ENCODE peak calls at places on chromosomes 5 and 9, in ten cellular contexts. One of them, this sample, is unnamed.

GRCh38 chr5:31963358-31963757 is 210.8 kb downstream of the GOLPH3 start:
- DNase-seq in ELR: no peak
- DNase-seq in AG08396: no peak
- DNase-seq in tibial artery: no peak
- DNase-seq in activated CD4-positive, CD25-positive, alpha-beta regulatory T cell: no peak
- DNase-seq in stimulated activated CD4-positive, alpha-beta T cell treated with anti-CD3 and anti-CD28 coated beads, Interleukin-4, amount 100 ng/mL, for 4 hours: no peak
- DNase-seq in stimulated activated CD8-positive, alpha-beta memory T cell treated with anti-CD3 and anti-CD28 coated beads, Interleukin-2, amount 100 ng/mL, for 48 hours: no peak
- DNase-seq in GM12865: no peak
- DNase-seq in cardiac muscle cell: no peak
- DNase-seq in epithelial cell of proximal tubule: no peak
- DNase-seq in this sample: no peak

GRCh38 chr9:114311571-114312512 is 11.1 kb upstream of the ORM1 start:
- DNase-seq in ELR: no peak
- DNase-seq in AG08396: no peak
- DNase-seq in tibial artery: peak; percentile 32
- DNase-seq in activated CD4-positive, CD25-positive, alpha-beta regulatory T cell: no peak
- DNase-seq in stimulated activated CD4-positive, alpha-beta T cell treated with anti-CD3 and anti-CD28 coated beads, Interleukin-4, amount 100 ng/mL, for 4 hours: no peak
- DNase-seq in stimulated activated CD8-positive, alpha-beta memory T cell treated with anti-CD3 and anti-CD28 coated beads, Interleukin-2, amount 100 ng/mL, for 48 hours: no peak
- DNase-seq in GM12865: no peak
- DNase-seq in cardiac muscle cell: no peak
- DNase-seq in epithelial cell of proximal tubule: no peak
- DNase-seq in this sample: no peak

GRCh38 chr9:81146684-81147337 is 542.5 kb downstream of the TLE1 start:
- DNase-seq in ELR: peak; percentile 80
- DNase-seq in AG08396: peak; percentile 29
- DNase-seq in tibial artery: no peak
- DNase-seq in activated CD4-positive, CD25-positive, alpha-beta regulatory T cell: no peak
- DNase-seq in stimulated activated CD4-positive, alpha-beta T cell treated with anti-CD3 and anti-CD28 coated beads, Interleukin-4, amount 100 ng/mL, for 4 hours: no peak
- DNase-seq in stimulated activated CD8-positive, alpha-beta memory T cell treated with anti-CD3 and anti-CD28 coated beads, Interleukin-2, amount 100 ng/mL, for 48 hours: no peak
- DNase-seq in GM12865: no peak
- DNase-seq in cardiac muscle cell: no peak
- DNase-seq in epithelial cell of proximal tubule: peak; percentile 39
- DNase-seq in this sample: no peak

GRCh38 chr5:178993236-178993765 is 1.8 kb downstream of the GRM6 start:
- DNase-seq in ELR: no peak
- DNase-seq in AG08396: no peak
- DNase-seq in tibial artery: no peak
- DNase-seq in activated CD4-positive, CD25-positive, alpha-beta regulatory T cell: no peak
- DNase-seq in stimulated activated CD4-positive, alpha-beta T cell treated with anti-CD3 and anti-CD28 coated beads, Interleukin-4, amount 100 ng/mL, for 4 hours: no peak
- DNase-seq in stimulated activated CD8-positive, alpha-beta memory T cell treated with anti-CD3 and anti-CD28 coated beads, Interleukin-2, amount 100 ng/mL, for 48 hours: no peak
- DNase-seq in GM12865: no peak
- DNase-seq in cardiac muscle cell: no peak
- DNase-seq in epithelial cell of proximal tubule: no peak
- DNase-seq in this sample: no peak

GRCh38 chr5:172602712-172603289 is 38.3 kb upstream of the NEURL1B start:
- DNase-seq in ELR: no peak
- DNase-seq in AG08396: peak; percentile 32
- DNase-seq in tibial artery: peak; percentile 65
- DNase-seq in activated CD4-positive, CD25-positive, alpha-beta regulatory T cell: no peak
- DNase-seq in stimulated activated CD4-positive, alpha-beta T cell treated with anti-CD3 and anti-CD28 coated beads, Interleukin-4, amount 100 ng/mL, for 4 hours: no peak
- DNase-seq in stimulated activated CD8-positive, alpha-beta memory T cell treated with anti-CD3 and anti-CD28 coated beads, Interleukin-2, amount 100 ng/mL, for 48 hours: no peak
- DNase-seq in GM12865: no peak
- DNase-seq in cardiac muscle cell: no peak
- DNase-seq in epithelial cell of proximal tubule: no peak
- DNase-seq in this sample: no peak

GRCh38 chr5:132653716-132654115 is 4.3 kb upstream of the IL13 start:
- DNase-seq in ELR: no peak
- DNase-seq in AG08396: no peak
- DNase-seq in tibial artery: no peak
- DNase-seq in activated CD4-positive, CD25-positive, alpha-beta regulatory T cell: no peak
- DNase-seq in stimulated activated CD4-positive, alpha-beta T cell treated with anti-CD3 and anti-CD28 coated beads, Interleukin-4, amount 100 ng/mL, for 4 hours: no peak
- DNase-seq in stimulated activated CD8-positive, alpha-beta memory T cell treated with anti-CD3 and anti-CD28 coated beads, Interleukin-2, amount 100 ng/mL, for 48 hours: no peak
- DNase-seq in GM12865: no peak
- DNase-seq in cardiac muscle cell: no peak
- DNase-seq in epithelial cell of proximal tubule: no peak
- DNase-seq in this sample: no peak

GRCh38 chr5:53969331-53969730 is 341.0 kb downstream of the ARL15 start:
- DNase-seq in ELR: no peak
- DNase-seq in AG08396: no peak
- DNase-seq in tibial artery: no peak
- DNase-seq in activated CD4-positive, CD25-positive, alpha-beta regulatory T cell: no peak
- DNase-seq in stimulated activated CD4-positive, alpha-beta T cell treated with anti-CD3 and anti-CD28 coated beads, Interleukin-4, amount 100 ng/mL, for 4 hours: no peak
- DNase-seq in stimulated activated CD8-positive, alpha-beta memory T cell treated with anti-CD3 and anti-CD28 coated beads, Interleukin-2, amount 100 ng/mL, for 48 hours: no peak
- DNase-seq in GM12865: no peak
- DNase-seq in cardiac muscle cell: no peak
- DNase-seq in epithelial cell of proximal tubule: no peak
- DNase-seq in this sample: no peak

GRCh38 chr5:34859253-34859652 is 20.3 kb downstream of the TTC23L start:
- DNase-seq in ELR: no peak
- DNase-seq in AG08396: no peak
- DNase-seq in tibial artery: no peak
- DNase-seq in activated CD4-positive, CD25-positive, alpha-beta regulatory T cell: no peak
- DNase-seq in stimulated activated CD4-positive, alpha-beta T cell treated with anti-CD3 and anti-CD28 coated beads, Interleukin-4, amount 100 ng/mL, for 4 hours: no peak
- DNase-seq in stimulated activated CD8-positive, alpha-beta memory T cell treated with anti-CD3 and anti-CD28 coated beads, Interleukin-2, amount 100 ng/mL, for 48 hours: no peak
- DNase-seq in GM12865: no peak
- DNase-seq in cardiac muscle cell: no peak
- DNase-seq in epithelial cell of proximal tubule: no peak
- DNase-seq in this sample: no peak

GRCh38 chr5:146151970-146152369 is 30.5 kb downstream of the LARS1 start:
- DNase-seq in ELR: no peak
- DNase-seq in AG08396: no peak
- DNase-seq in tibial artery: no peak
- DNase-seq in activated CD4-positive, CD25-positive, alpha-beta regulatory T cell: no peak
- DNase-seq in stimulated activated CD4-positive, alpha-beta T cell treated with anti-CD3 and anti-CD28 coated beads, Interleukin-4, amount 100 ng/mL, for 4 hours: no peak
- DNase-seq in stimulated activated CD8-positive, alpha-beta memory T cell treated with anti-CD3 and anti-CD28 coated beads, Interleukin-2, amount 100 ng/mL, for 48 hours: no peak
- DNase-seq in GM12865: no peak
- DNase-seq in cardiac muscle cell: no peak
- DNase-seq in epithelial cell of proximal tubule: no peak
- DNase-seq in this sample: no peak

GRCh38 chr9:89234636-89235035 is 56.0 kb upstream of the SHC3 start:
- DNase-seq in ELR: peak; percentile 41
- DNase-seq in AG08396: no peak
- DNase-seq in tibial artery: no peak
- DNase-seq in activated CD4-positive, CD25-positive, alpha-beta regulatory T cell: no peak
- DNase-seq in stimulated activated CD4-positive, alpha-beta T cell treated with anti-CD3 and anti-CD28 coated beads, Interleukin-4, amount 100 ng/mL, for 4 hours: peak; percentile 39
- DNase-seq in stimulated activated CD8-positive, alpha-beta memory T cell treated with anti-CD3 and anti-CD28 coated beads, Interleukin-2, amount 100 ng/mL, for 48 hours: peak; percentile 59
- DNase-seq in GM12865: peak; percentile 71
- DNase-seq in cardiac muscle cell: peak; percentile 27
- DNase-seq in epithelial cell of proximal tubule: no peak
- DNase-seq in this sample: peak; percentile 68

GRCh38 chr9:69313175-69313574 is 11.8 kb upstream of the ENTREP1 start:
- DNase-seq in ELR: no peak
- DNase-seq in AG08396: no peak
- DNase-seq in tibial artery: no peak
- DNase-seq in activated CD4-positive, CD25-positive, alpha-beta regulatory T cell: no peak
- DNase-seq in stimulated activated CD4-positive, alpha-beta T cell treated with anti-CD3 and anti-CD28 coated beads, Interleukin-4, amount 100 ng/mL, for 4 hours: no peak
- DNase-seq in stimulated activated CD8-positive, alpha-beta memory T cell treated with anti-CD3 and anti-CD28 coated beads, Interleukin-2, amount 100 ng/mL, for 48 hours: no peak
- DNase-seq in GM12865: no peak
- DNase-seq in cardiac muscle cell: no peak
- DNase-seq in epithelial cell of proximal tubule: no peak
- DNase-seq in this sample: no peak

GRCh38 chr5:73170522-73170921 is 2.5 kb upstream of the TMEM174 start:
- DNase-seq in ELR: peak; percentile 51
- DNase-seq in AG08396: no peak
- DNase-seq in tibial artery: no peak
- DNase-seq in activated CD4-positive, CD25-positive, alpha-beta regulatory T cell: no peak
- DNase-seq in stimulated activated CD4-positive, alpha-beta T cell treated with anti-CD3 and anti-CD28 coated beads, Interleukin-4, amount 100 ng/mL, for 4 hours: no peak
- DNase-seq in stimulated activated CD8-positive, alpha-beta memory T cell treated with anti-CD3 and anti-CD28 coated beads, Interleukin-2, amount 100 ng/mL, for 48 hours: no peak
- DNase-seq in GM12865: peak; percentile 44
- DNase-seq in cardiac muscle cell: peak; percentile 37
- DNase-seq in epithelial cell of proximal tubule: no peak
- DNase-seq in this sample: peak; percentile 42

GRCh38 chr9:136342191-136343120 is 15.1 kb downstream of the GPSM1 start:
- DNase-seq in ELR: peak; percentile 58
- DNase-seq in AG08396: peak; percentile 92
- DNase-seq in tibial artery: peak; percentile 85
- DNase-seq in activated CD4-positive, CD25-positive, alpha-beta regulatory T cell: no peak
- DNase-seq in stimulated activated CD4-positive, alpha-beta T cell treated with anti-CD3 and anti-CD28 coated beads, Interleukin-4, amount 100 ng/mL, for 4 hours: peak; percentile 55
- DNase-seq in stimulated activated CD8-positive, alpha-beta memory T cell treated with anti-CD3 and anti-CD28 coated beads, Interleukin-2, amount 100 ng/mL, for 48 hours: peak; percentile 59
- DNase-seq in GM12865: peak; percentile 72
- DNase-seq in cardiac muscle cell: peak; percentile 92
- DNase-seq in epithelial cell of proximal tubule: no peak
- DNase-seq in this sample: peak; percentile 81

GRCh38 chr5:43110606-43111170 is 10.0 kb upstream of the ZNF131 start:
- DNase-seq in ELR: peak; percentile 19
- DNase-seq in AG08396: no peak
- DNase-seq in tibial artery: no peak
- DNase-seq in activated CD4-positive, CD25-positive, alpha-beta regulatory T cell: no peak
- DNase-seq in stimulated activated CD4-positive, alpha-beta T cell treated with anti-CD3 and anti-CD28 coated beads, Interleukin-4, amount 100 ng/mL, for 4 hours: peak; percentile 14
- DNase-seq in stimulated activated CD8-positive, alpha-beta memory T cell treated with anti-CD3 and anti-CD28 coated beads, Interleukin-2, amount 100 ng/mL, for 48 hours: no peak
- DNase-seq in GM12865: peak; percentile 62
- DNase-seq in cardiac muscle cell: no peak
- DNase-seq in epithelial cell of proximal tubule: no peak
- DNase-seq in this sample: peak; percentile 51

GRCh38 chr5:34817558-34818351 is 21.2 kb upstream of the TTC23L start:
- DNase-seq in ELR: no peak
- DNase-seq in AG08396: no peak
- DNase-seq in tibial artery: no peak
- DNase-seq in activated CD4-positive, CD25-positive, alpha-beta regulatory T cell: no peak
- DNase-seq in stimulated activated CD4-positive, alpha-beta T cell treated with anti-CD3 and anti-CD28 coated beads, Interleukin-4, amount 100 ng/mL, for 4 hours: no peak
- DNase-seq in stimulated activated CD8-positive, alpha-beta memory T cell treated with anti-CD3 and anti-CD28 coated beads, Interleukin-2, amount 100 ng/mL, for 48 hours: no peak
- DNase-seq in GM12865: no peak
- DNase-seq in cardiac muscle cell: no peak
- DNase-seq in epithelial cell of proximal tubule: no peak
- DNase-seq in this sample: no peak

GRCh38 chr5:172156541-172156994 is 31.5 kb downstream of the STK10 start:
- DNase-seq in ELR: no peak
- DNase-seq in AG08396: no peak
- DNase-seq in tibial artery: no peak
- DNase-seq in activated CD4-positive, CD25-positive, alpha-beta regulatory T cell: no peak
- DNase-seq in stimulated activated CD4-positive, alpha-beta T cell treated with anti-CD3 and anti-CD28 coated beads, Interleukin-4, amount 100 ng/mL, for 4 hours: no peak
- DNase-seq in stimulated activated CD8-positive, alpha-beta memory T cell treated with anti-CD3 and anti-CD28 coated beads, Interleukin-2, amount 100 ng/mL, for 48 hours: no peak
- DNase-seq in GM12865: no peak
- DNase-seq in cardiac muscle cell: no peak
- DNase-seq in epithelial cell of proximal tubule: no peak
- DNase-seq in this sample: no peak